ENCODE peak calls at places on chromosomes 11 and 22, in seven cellular contexts. One of them, this sample, is unnamed. For H3K27me3, the result is how much of the 10 kb centered on the place peaks cover.

GRCh38 chr11:76598426-76598839 is 72.1 kb downstream of the LRRC32 start:
- DNase-seq in lung: no peak
- DNase-seq in sigmoid colon: no peak
- DNase-seq in aorta: peak
- DNase-seq in naive thymus-derived CD4-positive, alpha-beta T cell: no peak
- DNase-seq in esophagus squamous epithelium: no peak
- DNase-seq in HepG2: peak
- DNase-seq in this sample: peak

GRCh38 chr22:36590441-36591056 is 61.6 kb upstream of the EIF3D start:
- DNase-seq in naive thymus-derived CD4-positive, alpha-beta T cell: no peak
- DNase-seq in lung: no peak
- DNase-seq in HepG2: no peak
- DNase-seq in aorta: peak
- DNase-seq in esophagus squamous epithelium: no peak
- DNase-seq in sigmoid colon: no peak
- DNase-seq in this sample: no peak

GRCh38 chr11:94120946-94121345 is 7.7 kb upstream of the PANX1 start:
- DNase-seq in esophagus squamous epithelium: no peak
- DNase-seq in sigmoid colon: no peak
- DNase-seq in lung: no peak
- DNase-seq in naive thymus-derived CD4-positive, alpha-beta T cell: no peak
- DNase-seq in aorta: no peak
- DNase-seq in HepG2: no peak
- DNase-seq in this sample: no peak

GRCh38 chr11:62202910-62203309 is 5.6 kb upstream of the SCGB2A1 start:
- DNase-seq in lung: no peak
- DNase-seq in esophagus squamous epithelium: no peak
- DNase-seq in sigmoid colon: no peak
- DNase-seq in naive thymus-derived CD4-positive, alpha-beta T cell: no peak
- DNase-seq in HepG2: no peak
- DNase-seq in aorta: no peak
- DNase-seq in this sample: no peak

GRCh38 chr11:28241760-28242159 is 133.6 kb downstream of the METTL15 start:
- DNase-seq in sigmoid colon: no peak
- DNase-seq in naive thymus-derived CD4-positive, alpha-beta T cell: no peak
- DNase-seq in HepG2: no peak
- DNase-seq in aorta: no peak
- DNase-seq in lung: no peak
- DNase-seq in esophagus squamous epithelium: no peak
- DNase-seq in this sample: no peak

GRCh38 chr11:86230196-86230813 is 14.2 kb upstream of the EED start:
- DNase-seq in lung: no peak
- DNase-seq in HepG2: no peak
- DNase-seq in naive thymus-derived CD4-positive, alpha-beta T cell: no peak
- DNase-seq in esophagus squamous epithelium: no peak
- DNase-seq in sigmoid colon: no peak
- DNase-seq in aorta: no peak
- DNase-seq in this sample: no peak

GRCh38 chr11:30758012-30758411 is 171.9 kb upstream of the MPPED2 start:
- DNase-seq in aorta: no peak
- DNase-seq in naive thymus-derived CD4-positive, alpha-beta T cell: no peak
- DNase-seq in esophagus squamous epithelium: no peak
- DNase-seq in lung: no peak
- DNase-seq in sigmoid colon: no peak
- DNase-seq in HepG2: no peak
- DNase-seq in this sample: no peak

GRCh38 chr11:116792869-116793475 is 1.3 kb upstream of the APOA5 start:
- DNase-seq in lung: no peak
- DNase-seq in HepG2: no peak
- DNase-seq in aorta: no peak
- DNase-seq in naive thymus-derived CD4-positive, alpha-beta T cell: no peak
- DNase-seq in esophagus squamous epithelium: no peak
- DNase-seq in sigmoid colon: no peak
- DNase-seq in this sample: no peak

GRCh38 chr11:65448418-65449196 is 26.0 kb downstream of the NEAT1 start:
- DNase-seq in naive thymus-derived CD4-positive, alpha-beta T cell: no peak
- DNase-seq in lung: no peak
- DNase-seq in aorta: no peak
- DNase-seq in HepG2: no peak
- DNase-seq in sigmoid colon: peak
- DNase-seq in esophagus squamous epithelium: no peak
- DNase-seq in this sample: no peak

GRCh38 chr11:87022254-87022653 is 15.5 kb upstream of the TMEM135 start:
- DNase-seq in lung: no peak
- DNase-seq in esophagus squamous epithelium: no peak
- DNase-seq in HepG2: no peak
- DNase-seq in aorta: no peak
- DNase-seq in sigmoid colon: no peak
- DNase-seq in naive thymus-derived CD4-positive, alpha-beta T cell: no peak
- DNase-seq in this sample: no peak

GRCh38 chr22:36226189-36226588 is 13.1 kb downstream of the APOL2 start:
- DNase-seq in esophagus squamous epithelium: no peak
- DNase-seq in HepG2: no peak
- DNase-seq in aorta: no peak
- DNase-seq in lung: no peak
- DNase-seq in sigmoid colon: no peak
- DNase-seq in naive thymus-derived CD4-positive, alpha-beta T cell: no peak
- DNase-seq in this sample: no peak

GRCh38 chr11:22341582-22341919 is 3.4 kb downstream of the SLC17A6 start:
- DNase-seq in aorta: no peak
- DNase-seq in naive thymus-derived CD4-positive, alpha-beta T cell: no peak
- DNase-seq in sigmoid colon: no peak
- DNase-seq in HepG2: no peak
- DNase-seq in lung: no peak
- DNase-seq in esophagus squamous epithelium: no peak
- DNase-seq in this sample: no peak
- H3K27me3 ChIP-seq in aorta: under half
- H3K27me3 ChIP-seq in naive thymus-derived CD4-positive, alpha-beta T cell: under half
- H3K27me3 ChIP-seq in sigmoid colon: half or more
- H3K27me3 ChIP-seq in HepG2: under half
- H3K27me3 ChIP-seq in lung: under half
- H3K27me3 ChIP-seq in esophagus squamous epithelium: half or more
- H3K27me3 ChIP-seq in this sample: under half

DNA sequence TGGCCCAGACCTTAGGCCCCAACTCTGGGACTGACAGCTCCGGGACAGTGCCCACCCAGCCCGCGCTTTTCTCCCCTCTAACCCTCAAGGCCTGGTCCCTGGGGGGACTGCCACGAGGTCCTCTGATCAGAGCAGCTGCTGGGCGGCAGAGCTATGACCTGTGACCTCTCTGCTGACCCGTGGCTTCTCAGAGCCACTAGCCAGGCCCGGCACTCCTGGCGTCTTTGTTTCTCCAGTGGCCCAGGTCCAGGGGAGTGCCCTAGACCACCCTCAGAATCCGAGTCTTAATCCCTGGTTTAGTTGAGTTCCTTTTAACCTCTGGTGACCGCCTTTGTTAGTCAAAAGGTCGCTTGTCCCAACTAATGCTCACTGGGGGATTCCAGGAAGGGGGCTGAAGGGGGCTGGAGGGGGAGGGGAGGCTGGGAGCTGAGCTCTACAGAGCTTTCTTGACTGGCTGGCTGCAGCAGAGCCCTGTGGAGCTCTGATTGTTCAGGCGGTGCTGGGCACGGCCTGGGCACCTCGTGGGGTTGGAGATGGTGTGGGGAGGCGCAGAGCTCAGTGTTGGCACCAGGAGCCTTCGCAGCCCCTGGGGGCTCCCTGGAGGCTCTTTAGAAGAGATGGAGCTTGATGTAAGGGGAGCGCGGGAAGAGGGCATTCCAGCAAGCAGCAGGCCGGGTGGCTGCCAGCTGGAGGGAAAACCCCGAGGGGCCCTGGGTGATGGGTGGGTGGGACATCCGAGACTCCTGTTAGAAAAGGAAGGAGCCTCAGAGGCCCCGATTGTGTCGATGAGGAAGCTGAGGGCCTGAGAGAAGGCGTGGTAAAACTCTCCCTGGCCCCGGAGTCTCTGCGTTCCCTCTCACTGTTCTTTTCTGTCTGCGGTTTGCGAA is 1.4 kb downstream of the FBLN1 start:
- DNase-seq in lung: no peak
- DNase-seq in esophagus squamous epithelium: no peak
- DNase-seq in naive thymus-derived CD4-positive, alpha-beta T cell: no peak
- DNase-seq in HepG2: no peak
- DNase-seq in sigmoid colon: no peak
- DNase-seq in aorta: peak
- DNase-seq in this sample: peak
- H3K27me3 ChIP-seq in lung: under half
- H3K27me3 ChIP-seq in esophagus squamous epithelium: under half
- H3K27me3 ChIP-seq in naive thymus-derived CD4-positive, alpha-beta T cell: under half
- H3K27me3 ChIP-seq in HepG2: under half
- H3K27me3 ChIP-seq in sigmoid colon: under half
- H3K27me3 ChIP-seq in aorta: under half
- H3K27me3 ChIP-seq in this sample: under half

DNA sequence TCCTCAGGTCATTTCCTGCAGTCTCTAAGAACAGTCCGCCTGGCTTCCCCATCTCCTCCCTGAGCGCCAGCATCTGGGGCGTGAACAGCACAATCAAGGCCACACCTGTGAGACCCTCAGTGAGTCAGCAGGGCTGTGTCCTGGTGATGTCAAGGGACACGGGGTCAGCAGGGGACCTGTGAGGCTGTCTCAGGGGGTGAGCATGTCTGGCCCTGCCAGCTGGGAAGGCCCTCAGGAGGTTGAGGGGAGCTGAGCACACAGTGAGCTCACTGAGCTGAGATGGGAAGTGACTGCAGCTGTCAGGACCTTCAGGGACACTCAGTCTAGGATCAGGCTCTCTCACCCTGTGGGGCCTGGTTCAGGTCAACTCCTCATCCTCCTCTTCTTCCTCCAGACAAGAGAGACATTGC is 46.6 kb upstream of the VPREB1 start:
- DNase-seq in aorta: no peak
- DNase-seq in esophagus squamous epithelium: no peak
- DNase-seq in lung: no peak
- DNase-seq in HepG2: no peak
- DNase-seq in sigmoid colon: no peak
- DNase-seq in naive thymus-derived CD4-positive, alpha-beta T cell: no peak
- DNase-seq in this sample: no peak
- H3K27me3 ChIP-seq in aorta: under half
- H3K27me3 ChIP-seq in esophagus squamous epithelium: half or more
- H3K27me3 ChIP-seq in lung: under half
- H3K27me3 ChIP-seq in HepG2: under half
- H3K27me3 ChIP-seq in sigmoid colon: under half
- H3K27me3 ChIP-seq in naive thymus-derived CD4-positive, alpha-beta T cell: under half
- H3K27me3 ChIP-seq in this sample: under half

GRCh38 chr22:19758896-19759458 is 1.6 kb upstream of the TBX1 start:
- DNase-seq in aorta: no peak
- DNase-seq in esophagus squamous epithelium: no peak
- DNase-seq in sigmoid colon: no peak
- DNase-seq in HepG2: no peak
- DNase-seq in naive thymus-derived CD4-positive, alpha-beta T cell: no peak
- DNase-seq in lung: no peak
- DNase-seq in this sample: no peak
- H3K27me3 ChIP-seq in aorta: under half
- H3K27me3 ChIP-seq in esophagus squamous epithelium: half or more
- H3K27me3 ChIP-seq in sigmoid colon: half or more
- H3K27me3 ChIP-seq in HepG2: under half
- H3K27me3 ChIP-seq in naive thymus-derived CD4-positive, alpha-beta T cell: under half
- H3K27me3 ChIP-seq in lung: under half
- H3K27me3 ChIP-seq in this sample: half or more

DNA sequence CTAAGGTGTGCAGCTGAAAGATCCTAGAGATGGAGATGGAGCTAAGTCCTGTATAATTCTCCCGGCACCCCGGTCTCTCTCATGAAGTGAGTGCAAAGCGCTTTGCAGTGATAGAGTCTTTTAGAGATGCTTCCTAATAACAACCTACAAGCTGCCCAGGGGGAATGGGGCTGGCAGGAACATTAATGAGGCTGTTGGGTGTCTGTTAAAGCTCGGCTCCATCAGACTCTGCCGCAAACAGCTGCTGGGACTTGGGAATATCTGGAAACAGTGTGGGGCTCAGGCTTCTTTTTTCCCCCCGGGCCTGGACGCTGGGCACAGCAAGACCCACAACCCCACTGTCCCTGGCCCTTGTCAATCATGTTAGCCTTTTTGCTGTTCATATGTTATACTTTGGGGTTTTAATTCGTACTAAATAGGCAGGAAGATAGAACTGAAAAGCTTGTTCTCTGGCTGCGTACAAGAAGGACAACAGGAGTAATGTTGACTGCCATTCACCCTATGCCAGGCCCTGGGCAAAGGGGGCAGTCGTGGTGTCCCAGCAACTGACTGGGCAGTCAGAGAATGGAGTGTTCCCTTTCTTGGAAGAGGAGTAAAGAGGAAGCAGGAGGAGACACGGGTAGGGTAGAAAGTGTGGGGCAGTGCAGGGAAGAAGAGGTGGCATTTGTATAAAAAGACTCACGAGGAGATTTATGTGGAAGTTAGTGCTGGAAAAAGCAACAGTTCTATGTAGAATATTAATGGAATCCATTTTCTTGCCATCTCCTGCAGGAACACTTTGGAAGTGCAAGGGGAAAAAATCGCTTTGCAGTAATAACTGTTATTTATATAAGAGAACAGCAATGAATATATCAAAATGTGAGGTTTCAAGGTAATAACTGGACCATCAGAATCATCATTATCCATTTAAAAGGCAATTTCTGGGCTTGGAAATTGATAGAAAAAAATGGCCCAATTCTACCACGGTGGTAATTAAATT is 232.8 kb downstream of the GRIK4 start:
- DNase-seq in aorta: no peak
- DNase-seq in sigmoid colon: no peak
- DNase-seq in lung: no peak
- DNase-seq in naive thymus-derived CD4-positive, alpha-beta T cell: no peak
- DNase-seq in esophagus squamous epithelium: no peak
- DNase-seq in HepG2: no peak
- DNase-seq in this sample: no peak
- H3K27me3 ChIP-seq in aorta: under half
- H3K27me3 ChIP-seq in sigmoid colon: under half
- H3K27me3 ChIP-seq in lung: under half
- H3K27me3 ChIP-seq in naive thymus-derived CD4-positive, alpha-beta T cell: under half
- H3K27me3 ChIP-seq in esophagus squamous epithelium: under half
- H3K27me3 ChIP-seq in HepG2: under half
- H3K27me3 ChIP-seq in this sample: under half